ENCODE peak calls at places on chromosomes 1 and 21, in seven cellular contexts. One of them, this sample, is unnamed.

GRCh38 chr1:183783342-183783741 is 21.6 kb upstream of the RGL1 start:
- DNase-seq in H7: no peak
- DNase-seq in HS-5: no peak
- DNase-seq in AG20443: no peak
- DNase-seq in spleen: no peak
- DNase-seq in ureter: no peak
- DNase-seq in CD8-positive, alpha-beta T cell: no peak
- DNase-seq in this sample: no peak

GRCh38 chr1:216670118-216670870 is 52.9 kb downstream of the ESRRG start:
- DNase-seq in H7: no peak
- DNase-seq in HS-5: peak; percentile 58
- DNase-seq in AG20443: no peak
- DNase-seq in spleen: no peak
- DNase-seq in ureter: no peak
- DNase-seq in CD8-positive, alpha-beta T cell: no peak
- DNase-seq in this sample: no peak

GRCh38 chr1:34590211-34590623 is 164.6 kb upstream of the GJB5 start:
- DNase-seq in H7: peak; percentile 43
- DNase-seq in HS-5: no peak
- DNase-seq in AG20443: no peak
- DNase-seq in spleen: no peak
- DNase-seq in ureter: no peak
- DNase-seq in CD8-positive, alpha-beta T cell: no peak
- DNase-seq in this sample: no peak

GRCh38 chr21:42443876-42444744 is 40.4 kb downstream of the UBASH3A start:
- DNase-seq in H7: peak; percentile 53
- DNase-seq in HS-5: no peak
- DNase-seq in AG20443: no peak
- DNase-seq in spleen: peak; percentile 71
- DNase-seq in ureter: no peak
- DNase-seq in CD8-positive, alpha-beta T cell: no peak
- DNase-seq in this sample: no peak

GRCh38 chr1:46285730-46286477 is 17.5 kb downstream of the LRRC41 start:
- DNase-seq in H7: peak; percentile 59
- DNase-seq in HS-5: no peak
- DNase-seq in AG20443: no peak
- DNase-seq in spleen: no peak
- DNase-seq in ureter: no peak
- DNase-seq in CD8-positive, alpha-beta T cell: no peak
- DNase-seq in this sample: no peak

GRCh38 chr1:240342251-240342625 is 250.6 kb downstream of the FMN2 start:
- DNase-seq in H7: no peak
- DNase-seq in HS-5: no peak
- DNase-seq in AG20443: no peak
- DNase-seq in spleen: no peak
- DNase-seq in ureter: no peak
- DNase-seq in CD8-positive, alpha-beta T cell: no peak
- DNase-seq in this sample: no peak

GRCh38 chr1:86441581-86441980 is 17.6 kb downstream of the CLCA2 start:
- DNase-seq in H7: no peak
- DNase-seq in HS-5: no peak
- DNase-seq in AG20443: no peak
- DNase-seq in spleen: no peak
- DNase-seq in ureter: no peak
- DNase-seq in CD8-positive, alpha-beta T cell: no peak
- DNase-seq in this sample: no peak

GRCh38 chr1:169321539-169321938 is 46.1 kb downstream of the NME7 start:
- DNase-seq in H7: no peak
- DNase-seq in HS-5: peak; percentile 43
- DNase-seq in AG20443: peak; percentile 11
- DNase-seq in spleen: no peak
- DNase-seq in ureter: no peak
- DNase-seq in CD8-positive, alpha-beta T cell: no peak
- DNase-seq in this sample: no peak

GRCh38 chr1:111182052-111182451 is 18.4 kb downstream of the DENND2D start:
- DNase-seq in H7: no peak
- DNase-seq in HS-5: no peak
- DNase-seq in AG20443: no peak
- DNase-seq in spleen: no peak
- DNase-seq in ureter: no peak
- DNase-seq in CD8-positive, alpha-beta T cell: no peak
- DNase-seq in this sample: no peak

GRCh38 chr1:41640756-41641482 is 156.4 kb upstream of the EDN2 start:
- DNase-seq in H7: no peak
- DNase-seq in HS-5: no peak
- DNase-seq in AG20443: no peak
- DNase-seq in spleen: no peak
- DNase-seq in ureter: no peak
- DNase-seq in CD8-positive, alpha-beta T cell: no peak
- DNase-seq in this sample: no peak

GRCh38 chr1:42742617-42743301 is 2.7 kb upstream of the CLDN19 start:
- DNase-seq in H7: no peak
- DNase-seq in HS-5: no peak
- DNase-seq in AG20443: no peak
- DNase-seq in spleen: no peak
- DNase-seq in ureter: no peak
- DNase-seq in CD8-positive, alpha-beta T cell: no peak
- DNase-seq in this sample: no peak

GRCh38 chr1:170200665-170201397 is 55.1 kb downstream of the NTMT2 start:
- DNase-seq in H7: no peak
- DNase-seq in HS-5: no peak
- DNase-seq in AG20443: peak; percentile 46
- DNase-seq in spleen: no peak
- DNase-seq in ureter: no peak
- DNase-seq in CD8-positive, alpha-beta T cell: no peak
- DNase-seq in this sample: no peak

GRCh38 chr1:6454856-6455751 is 10.9 kb downstream of the TNFRSF25 start:
- DNase-seq in H7: peak; percentile 86
- DNase-seq in HS-5: no peak
- DNase-seq in AG20443: peak; percentile 48
- DNase-seq in spleen: no peak
- DNase-seq in ureter: no peak
- DNase-seq in CD8-positive, alpha-beta T cell: no peak
- DNase-seq in this sample: no peak

GRCh38 chr1:155080250-155081228 is 1.9 kb downstream of the EFNA3 start:
- DNase-seq in H7: peak; percentile 98
- DNase-seq in HS-5: no peak
- DNase-seq in AG20443: no peak
- DNase-seq in spleen: peak; percentile 78
- DNase-seq in ureter: no peak
- DNase-seq in CD8-positive, alpha-beta T cell: no peak
- DNase-seq in this sample: no peak

GRCh38 chr1:53413175-53414001 is 45.8 kb upstream of the DMRTB1 start:
- DNase-seq in H7: no peak
- DNase-seq in HS-5: peak; percentile 46
- DNase-seq in AG20443: peak; percentile 47
- DNase-seq in spleen: no peak
- DNase-seq in ureter: peak; percentile 37
- DNase-seq in CD8-positive, alpha-beta T cell: peak; percentile 46
- DNase-seq in this sample: no peak

GRCh38 chr1:29180497-29181412 is 945 bp downstream of the SRSF4 start:
- DNase-seq in H7: peak; percentile 14
- DNase-seq in HS-5: no peak
- DNase-seq in AG20443: no peak
- DNase-seq in spleen: no peak
- DNase-seq in ureter: peak; percentile 58
- DNase-seq in CD8-positive, alpha-beta T cell: no peak
- DNase-seq in this sample: no peak

GRCh38 chr21:15054089-15054488 is 10.7 kb downstream of the NRIP1 start:
- DNase-seq in H7: no peak
- DNase-seq in HS-5: no peak
- DNase-seq in AG20443: no peak
- DNase-seq in spleen: no peak
- DNase-seq in ureter: no peak
- DNase-seq in CD8-positive, alpha-beta T cell: no peak
- DNase-seq in this sample: no peak